ENCODE peak calls at places on chromosomes 2 and 18, in ten cellular contexts. T, X, I, R, N, A, J, O, P and U are unnamed samples. For H3K4me1, the result is how much of the 10 kb centered on the place peaks cover.

GRCh38 chr2:105196651-105197050 is 44.9 kb upstream of the GPR45 start:
- DNase-seq in T (no peak), X (no peak), I (no peak), R (no peak), N (no peak), A (no peak), J (no peak), O (no peak), P (no peak), U (no peak)

GRCh38 chr2:20141056-20141762 is 83.7 kb downstream of the SDC1 start:
- DNase-seq in T (peak), X (peak), I (no peak), R (peak), N (peak), A (no peak), J (peak), O (peak), P (no peak), U (peak)

GRCh38 chr2:197675711-197676188 is 363 bp upstream of the RFTN2 start:
- DNase-seq in T (peak), X (peak), I (no peak), R (no peak), N (no peak), A (no peak), J (peak), O (no peak), P (no peak), U (peak)

GRCh38 chr2:238456966-238457926 is 30.5 kb downstream of the ASB1 start:
- DNase-seq in T (peak), X (no peak), I (no peak), R (no peak), N (no peak), A (no peak), J (no peak), O (no peak), P (no peak), U (no peak)

GRCh38 chr2:183009249-183009899 is 28.9 kb downstream of the NCKAP1 start:
- DNase-seq in T (no peak), X (no peak), I (no peak), R (no peak), N (no peak), A (peak), J (no peak), O (no peak), P (no peak), U (no peak)

GRCh38 chr2:99710720-99711612 is 221.1 kb upstream of the REV1 start:
- DNase-seq in T (no peak), X (peak), I (no peak), R (no peak), N (peak), A (no peak), J (no peak), O (no peak), P (no peak), U (no peak)

GRCh38 chr18:8808001-8808400 is 102.6 kb downstream of the MTCL1 start:
- DNase-seq in T (peak), X (no peak), I (no peak), R (no peak), N (no peak), A (peak), J (no peak), O (no peak), P (no peak), U (no peak)

GRCh38 chr2:152585830-152586484 is 131.3 kb downstream of the PRPF40A start:
- DNase-seq in T (peak), X (no peak), I (no peak), R (no peak), N (peak), A (peak), J (peak), O (no peak), P (no peak), U (peak)

GRCh38 chr2:216292475-216292874 is 79.8 kb downstream of the MARCHF4 start:
- DNase-seq in T (no peak), X (no peak), I (no peak), R (no peak), N (no peak), A (no peak), J (no peak), O (no peak), P (no peak), U (no peak)

GRCh38 chr2:38263293-38263692 is 113.8 kb downstream of the ATL2 start:
- DNase-seq in T (no peak), X (no peak), I (no peak), R (no peak), N (no peak), A (no peak), J (no peak), O (no peak), P (no peak), U (no peak)

GRCh38 chr18:21243041-21243431 is 1.0 kb downstream of the GREB1L start:
- DNase-seq in T (no peak), X (peak), I (no peak), R (no peak), N (no peak), A (no peak), J (no peak), O (peak), P (no peak), U (no peak)

GRCh38 chr2:186503827-186504606 is 18.0 kb downstream of the ZC3H15 start:
- DNase-seq in T (peak), X (peak), I (no peak), R (no peak), N (no peak), A (peak), J (no peak), O (no peak), P (no peak), U (no peak)

DNA sequence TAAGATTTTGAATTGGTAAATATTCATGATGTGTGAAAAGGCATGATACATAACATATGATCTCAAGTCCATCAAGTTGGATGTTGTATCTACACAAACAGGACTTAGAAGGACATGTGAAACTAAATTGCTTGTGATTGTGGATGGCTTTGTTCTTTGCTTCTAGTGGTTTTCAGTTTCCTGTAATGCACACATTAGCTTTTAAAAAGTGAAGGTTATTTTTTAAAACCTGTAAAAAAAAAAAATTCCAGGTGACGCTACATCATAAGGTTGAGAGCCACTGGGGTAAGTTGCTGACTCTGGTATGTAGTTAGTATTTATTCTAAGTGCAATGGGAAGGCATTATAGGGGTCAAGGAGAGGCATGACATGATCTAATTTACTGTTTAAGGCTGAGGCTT is 48.4 kb upstream of the TMEM247 start:
- DNase-seq in T (no peak), X (no peak), I (no peak), R (no peak), N (no peak), A (no peak), J (no peak), O (no peak), P (no peak), U (no peak)
- H3K27ac ChIP-seq in T (no peak), X (no peak), I (no peak), R (no peak), N (no peak), A (no peak), J (no peak), O (no peak), P (no peak), U (no peak)

GRCh38 chr2:8647462-8647857 is 34.4 kb upstream of the ID2 start:
- DNase-seq in T (no peak), X (no peak), I (no peak), R (no peak), N (no peak), A (no peak), J (no peak), O (no peak), P (no peak), U (no peak)

GRCh38 chr2:8652774-8653426 is 29.0 kb upstream of the ID2 start:
- DNase-seq in T (no peak), X (no peak), I (no peak), R (peak), N (no peak), A (no peak), J (no peak), O (no peak), P (no peak), U (no peak)

GRCh38 chr2:8648441-8648840 is 33.4 kb upstream of the ID2 start:
- DNase-seq in T (no peak), X (no peak), I (no peak), R (no peak), N (no peak), A (no peak), J (no peak), O (no peak), P (no peak), U (no peak)

GRCh38 chr2:8649718-8650117 is 32.1 kb upstream of the ID2 start:
- DNase-seq in T (no peak), X (no peak), I (no peak), R (no peak), N (no peak), A (no peak), J (no peak), O (no peak), P (no peak), U (no peak)

DNA sequence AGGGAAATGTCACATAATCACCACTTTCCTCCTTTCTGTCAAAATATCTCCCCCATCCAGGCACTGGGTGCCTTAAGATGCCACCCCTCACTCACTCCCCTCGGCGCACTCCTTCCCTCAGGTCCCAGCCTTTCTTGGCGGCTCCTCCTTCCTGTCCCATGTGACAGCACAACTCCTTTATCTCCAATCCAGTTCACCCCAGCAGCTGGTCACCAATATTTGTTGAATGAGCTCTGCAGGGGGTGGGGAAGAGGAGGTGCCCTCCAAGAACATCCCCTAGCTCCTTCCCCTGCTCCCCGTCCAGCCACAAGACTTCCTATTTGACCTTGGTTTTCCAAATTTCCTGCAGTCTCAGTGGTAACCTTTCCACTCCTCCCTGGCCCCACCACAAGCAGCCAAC is 31.6 kb upstream of the ID2 start:
- DNase-seq in T (no peak), X (no peak), I (no peak), R (no peak), N (no peak), A (no peak), J (no peak), O (no peak), P (no peak), U (no peak)
- H3K4me1 ChIP-seq in T (under half), X (under half), I (under half), R (under half), N (under half), A (under half), J (under half), O (under half), P (under half), U (under half)

GRCh38 chr2:119011910-119012209 is 69.9 kb downstream of the MARCO start:
- DNase-seq in T (no peak), X (no peak), I (no peak), R (no peak), N (no peak), A (no peak), J (no peak), O (no peak), P (no peak), U (no peak)

GRCh38 chr2:119011162-119011909 is 69.3 kb downstream of the MARCO start:
- DNase-seq in T (peak), X (peak), I (peak), R (peak), N (peak), A (peak), J (no peak), O (peak), P (no peak), U (no peak)

GRCh38 chr2:119013640-119014039 is 71.6 kb downstream of the MARCO start:
- DNase-seq in T (no peak), X (no peak), I (no peak), R (peak), N (no peak), A (no peak), J (no peak), O (no peak), P (no peak), U (no peak)

GRCh38 chr2:119012345-119013301 is 70.6 kb downstream of the MARCO start:
- DNase-seq in T (no peak), X (no peak), I (no peak), R (peak), N (no peak), A (no peak), J (no peak), O (no peak), P (no peak), U (no peak)

DNA sequence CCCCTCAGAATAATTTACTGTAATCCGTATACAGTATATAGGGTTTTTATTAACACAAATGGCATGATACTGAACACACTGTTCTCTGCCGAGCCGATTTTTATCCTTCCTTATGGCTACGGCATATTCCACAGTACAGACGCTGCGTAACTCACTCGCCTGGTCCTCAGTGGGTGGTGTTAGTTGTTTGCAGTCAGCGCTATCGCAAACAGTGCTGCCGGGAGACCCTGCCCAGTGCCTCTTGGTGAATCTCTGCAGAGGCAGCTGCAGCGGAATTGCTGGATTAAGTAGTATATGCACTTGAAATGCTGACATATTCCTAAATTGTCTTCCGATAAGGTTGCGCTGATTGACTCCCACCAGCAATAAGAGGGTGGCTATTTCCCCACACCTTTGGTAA is 73.9 kb downstream of the MARCO start:
- DNase-seq in T (no peak), X (no peak), I (no peak), R (no peak), N (no peak), A (no peak), J (no peak), O (no peak), P (no peak), U (no peak)
- H3K27ac ChIP-seq in T (no peak), X (no peak), I (no peak), R (no peak), N (no peak), A (no peak), J (no peak), O (no peak), P (no peak), U (no peak)

DNA sequence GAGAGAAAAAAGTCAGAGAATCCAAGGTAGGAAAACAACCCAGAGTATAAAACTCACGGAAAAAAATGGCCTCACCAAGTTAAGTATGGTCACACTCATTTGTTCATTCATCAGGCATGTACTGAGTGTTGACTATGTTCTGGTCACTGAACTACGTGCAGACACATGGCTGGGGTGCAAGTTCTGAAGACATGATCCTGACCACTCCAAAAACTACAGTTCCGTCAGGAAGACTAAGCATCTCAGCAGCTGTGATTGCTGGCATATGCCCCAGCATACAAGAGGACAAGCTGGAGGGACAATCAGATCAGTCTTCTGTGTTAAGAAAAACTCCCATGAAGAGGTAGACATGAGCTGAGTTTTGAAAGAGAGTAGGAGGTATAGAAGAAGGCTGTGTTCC is 72.8 kb downstream of the TCF4 start:
- DNase-seq in T (no peak), X (no peak), I (no peak), R (no peak), N (peak), A (no peak), J (no peak), O (no peak), P (no peak), U (no peak)
- H3K4me1 ChIP-seq in T (under half), X (under half), I (under half), R (under half), N (under half), A (under half), J (under half), O (under half), P (under half), U (under half)

GRCh38 chr2:1600191-1601063 is 143.9 kb downstream of the PXDN start:
- DNase-seq in T (peak), X (no peak), I (peak), R (peak), N (no peak), A (no peak), J (no peak), O (no peak), P (no peak), U (peak)
- H3K27ac ChIP-seq in T (peak), X (no peak), I (no peak), R (no peak), N (no peak), A (no peak), J (no peak), O (peak), P (no peak), U (no peak)

DNA sequence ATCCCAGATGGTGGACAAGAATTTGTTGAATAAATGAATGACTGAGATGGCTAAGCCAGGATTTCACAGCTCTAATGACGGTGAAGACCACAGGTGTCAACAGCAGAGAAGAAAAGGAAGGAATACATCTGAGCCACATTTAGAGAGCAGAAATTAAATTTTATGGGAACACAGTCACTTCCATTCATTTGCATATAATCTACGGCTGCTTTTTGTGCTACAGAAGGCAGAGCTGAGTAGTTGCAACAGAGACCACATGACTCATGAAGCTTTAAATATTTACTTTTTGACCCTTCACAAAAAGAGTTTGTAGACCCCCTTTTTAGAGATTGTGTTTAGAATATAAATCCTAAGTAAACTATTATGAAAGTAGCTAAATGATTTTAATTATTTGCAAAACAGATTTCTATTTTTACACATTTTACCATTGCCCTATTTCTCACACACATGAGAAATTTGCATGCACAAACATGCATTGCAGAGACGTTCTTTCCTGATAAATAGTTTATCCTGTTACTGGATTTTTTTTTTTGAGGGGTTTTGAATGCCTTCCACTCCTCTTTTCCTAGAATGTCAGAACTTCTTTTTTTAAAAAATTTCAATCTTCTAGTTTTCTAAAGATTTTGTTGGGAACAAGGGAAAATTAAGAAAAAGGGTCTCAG is 119.1 kb downstream of the PMAIP1 start:
- DNase-seq in T (peak), X (no peak), I (no peak), R (no peak), N (no peak), A (no peak), J (no peak), O (no peak), P (no peak), U (no peak)
- H3K4me1 ChIP-seq in T (under half), X (under half), I (under half), R (under half), N (under half), A (under half), J (under half), O (under half), P (under half), U (under half)

GRCh38 chr2:95318431-95319220 is 21.5 kb downstream of the KCNIP3 start:
- DNase-seq in T (no peak), X (no peak), I (no peak), R (no peak), N (no peak), A (no peak), J (no peak), O (no peak), P (no peak), U (no peak)

GRCh38 chr2:95319481-95320343 is 22.6 kb downstream of the KCNIP3 start:
- DNase-seq in T (no peak), X (no peak), I (no peak), R (no peak), N (no peak), A (no peak), J (no peak), O (no peak), P (no peak), U (no peak)

GRCh38 chr2:95320344-95320712 is 23.2 kb downstream of the KCNIP3 start:
- DNase-seq in T (no peak), X (no peak), I (no peak), R (no peak), N (no peak), A (no peak), J (no peak), O (no peak), P (no peak), U (no peak)

GRCh38 chr2:95323347-95324155 is 26.4 kb downstream of the KCNIP3 start:
- DNase-seq in T (no peak), X (peak), I (peak), R (no peak), N (no peak), A (peak), J (no peak), O (peak), P (peak), U (no peak)

DNA sequence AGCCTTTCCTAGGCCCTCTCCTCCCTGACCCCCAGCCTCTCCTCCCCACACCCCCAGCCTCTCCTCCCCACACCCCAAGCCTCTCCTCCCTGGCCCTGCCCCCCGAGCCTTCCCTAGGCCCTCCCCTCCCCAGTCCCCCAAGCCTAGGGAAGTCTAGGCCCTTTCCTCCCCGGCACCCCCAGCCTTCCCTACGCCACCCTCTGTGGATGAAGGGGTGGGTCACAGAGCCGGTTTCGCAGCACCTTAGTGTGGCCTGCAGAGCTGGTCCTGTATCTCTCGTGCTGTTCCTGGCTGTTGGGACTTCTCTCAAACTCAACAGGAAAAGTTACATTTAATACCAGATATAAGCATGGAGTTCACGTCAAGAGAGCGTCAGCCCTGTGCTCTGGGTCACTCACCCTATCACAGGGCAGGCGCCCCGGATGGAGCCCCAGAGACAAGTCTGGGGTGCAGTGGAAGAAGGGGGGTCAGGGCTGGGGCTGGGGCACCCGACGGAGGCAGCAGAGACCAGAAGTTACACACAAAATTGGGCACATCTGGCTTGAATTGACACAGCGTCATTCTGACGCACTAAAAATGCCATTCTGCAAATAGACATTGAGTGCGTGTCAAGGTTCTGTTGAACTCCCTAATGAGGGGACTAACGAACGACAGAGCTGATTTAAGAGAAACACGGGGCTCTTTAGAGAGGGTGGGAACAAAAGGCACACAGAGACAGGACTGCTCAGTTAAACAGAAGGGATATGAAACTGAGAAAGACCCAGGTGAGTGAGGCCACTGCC is 24.0 kb downstream of the KCNIP3 start:
- DNase-seq in T (no peak), X (no peak), I (no peak), R (no peak), N (no peak), A (no peak), J (no peak), O (no peak), P (no peak), U (no peak)
- H3K27ac ChIP-seq in T (no peak), X (no peak), I (no peak), R (no peak), N (no peak), A (no peak), J (no peak), O (no peak), P (no peak), U (no peak)